ENCODE peak calls at places on chromosomes 5 and 9, in seven cellular contexts. T, U, H, F, I, P and W are unnamed samples. For H3K4me1, the result is how much of the 10 kb centered on the place peaks cover.

GRCh38 chr9:107675476-107676264 is 186.1 kb upstream of the KLF4 start:
- DNase-seq in T (no peak), U (no peak), H (no peak), F (no peak), I (no peak), P (no peak), W (no peak)

GRCh38 chr9:3516667-3517330 is 9.0 kb downstream of the RFX3 start:
- DNase-seq in T (no peak), U (no peak), H (no peak), F (no peak), I (no peak), P (no peak), W (no peak)

GRCh38 chr5:446864-447263 is 3.9 kb downstream of the EXOC3 start:
- DNase-seq in T (peak), U (no peak), H (no peak), F (peak), I (peak), P (no peak), W (no peak)

GRCh38 chr5:79573983-79574890 is 38.0 kb upstream of the TENT2 start:
- DNase-seq in T (no peak), U (no peak), H (no peak), F (no peak), I (no peak), P (no peak), W (no peak)

GRCh38 chr5:173764321-173765029 is 123.7 kb upstream of the CPEB4 start:
- DNase-seq in T (peak), U (peak), H (peak), F (peak), I (peak), P (peak), W (no peak)

GRCh38 chr5:171484460-171484899 is 65.0 kb downstream of the FGF18 start:
- DNase-seq in T (no peak), U (peak), H (peak), F (no peak), I (peak), P (peak), W (no peak)

GRCh38 chr9:38680827-38681226 is 39.1 kb downstream of the FAM240B start:
- DNase-seq in T (no peak), U (no peak), H (no peak), F (no peak), I (no peak), P (no peak), W (no peak)

GRCh38 chr9:77731008-77731698 is 83.0 kb upstream of the GNA14 start:
- DNase-seq in T (no peak), U (no peak), H (no peak), F (no peak), I (no peak), P (no peak), W (no peak)

GRCh38 chr9:136326061-136326776 is 1.1 kb upstream of the GPSM1 start:
- DNase-seq in T (peak), U (no peak), H (no peak), F (no peak), I (peak), P (no peak), W (no peak)

GRCh38 chr5:10601246-10602030 is 37.6 kb downstream of the ANKRD33B start:
- DNase-seq in T (no peak), U (peak), H (peak), F (peak), I (no peak), P (peak), W (no peak)

GRCh38 chr9:136977223-136978072 is at the start of gene PTGDS:
- DNase-seq in T (no peak), U (peak), H (no peak), F (no peak), I (peak), P (peak), W (no peak)

GRCh38 chr9:70574222-70574837 is 159.9 kb upstream of the KLF9 start:
- DNase-seq in T (peak), U (peak), H (peak), F (no peak), I (peak), P (peak), W (no peak)

GRCh38 chr9:12705738-12706391 is 12.7 kb downstream of the TYRP1 start:
- DNase-seq in T (no peak), U (no peak), H (no peak), F (no peak), I (no peak), P (no peak), W (no peak)

GRCh38 chr5:126002222-126002897 is 420.8 kb upstream of the GRAMD2B start:
- DNase-seq in T (no peak), U (peak), H (peak), F (no peak), I (no peak), P (peak), W (no peak)

GRCh38 chr5:17838506-17838905 is 204.2 kb downstream of the TAF11L14 start:
- DNase-seq in T (peak), U (no peak), H (no peak), F (no peak), I (peak), P (no peak), W (no peak)

GRCh38 chr9:132976571-132976970 is 1.9 kb upstream of the GFI1B start:
- DNase-seq in T (no peak), U (no peak), H (no peak), F (no peak), I (no peak), P (no peak), W (no peak)

GRCh38 chr9:133133680-133134418 is 12.8 kb upstream of the RALGDS start:
- DNase-seq in T (peak), U (peak), H (peak), F (peak), I (peak), P (peak), W (peak)

GRCh38 chr5:128596071-128596470 is 58.0 kb upstream of the FBN2 start:
- DNase-seq in T (no peak), U (no peak), H (peak), F (no peak), I (no peak), P (no peak), W (no peak)

GRCh38 chr5:157269165-157269671 is 3.3 kb downstream of the CYFIP2 start:
- DNase-seq in T (peak), U (no peak), H (no peak), F (peak), I (peak), P (no peak), W (no peak)

GRCh38 chr5:165920655-165921054 is 2370.8 kb upstream of the WWC1 start:
- DNase-seq in T (no peak), U (no peak), H (no peak), F (no peak), I (no peak), P (no peak), W (no peak)

GRCh38 chr5:140295414-140295813 is 7.5 kb downstream of the PFDN1 start:
- DNase-seq in T (peak), U (peak), H (peak), F (no peak), I (no peak), P (no peak), W (no peak)

GRCh38 chr5:56951946-56952691 is at the start of gene MIER3:
- DNase-seq in T (peak), U (peak), H (peak), F (peak), I (peak), P (peak), W (peak)

GRCh38 chr5:34749431-34749872 is 89.5 kb upstream of the TTC23L start:
- DNase-seq in T (no peak), U (no peak), H (no peak), F (no peak), I (no peak), P (no peak), W (no peak)

GRCh38 chr5:40447438-40447837 is 232.3 kb upstream of the PTGER4 start:
- DNase-seq in T (no peak), U (no peak), H (no peak), F (no peak), I (no peak), P (no peak), W (no peak)

GRCh38 chr5:150322202-150322601 is 19.5 kb upstream of the ARSI start:
- DNase-seq in T (no peak), U (no peak), H (no peak), F (no peak), I (no peak), P (no peak), W (no peak)

GRCh38 chr9:110615526-110615925 is 36.0 kb upstream of the SVEP1 start:
- DNase-seq in T (peak), U (no peak), H (no peak), F (no peak), I (no peak), P (no peak), W (no peak)

GRCh38 chr5:127030259-127031146 is at the start of gene MARCHF3:
- DNase-seq in T (peak), U (peak), H (peak), F (peak), I (peak), P (peak), W (peak)

GRCh38 chr9:127537792-127538191 is 74.3 kb upstream of the STXBP1 start:
- DNase-seq in T (peak), U (no peak), H (no peak), F (no peak), I (peak), P (no peak), W (no peak)

GRCh38 chr9:127535396-127535795 is 76.7 kb upstream of the STXBP1 start:
- DNase-seq in T (no peak), U (no peak), H (no peak), F (no peak), I (no peak), P (no peak), W (no peak)

GRCh38 chr9:127535834-127536233 is 76.2 kb upstream of the STXBP1 start:
- DNase-seq in T (no peak), U (no peak), H (no peak), F (no peak), I (no peak), P (peak), W (no peak)

GRCh38 chr9:127537014-127537413 is 75.1 kb upstream of the STXBP1 start:
- DNase-seq in T (no peak), U (no peak), H (peak), F (no peak), I (peak), P (no peak), W (no peak)

GRCh38 chr9:127536499-127536898 is 75.6 kb upstream of the STXBP1 start:
- DNase-seq in T (no peak), U (no peak), H (no peak), F (no peak), I (no peak), P (no peak), W (no peak)
- H3K4me1 ChIP-seq in T (under half), U (half or more), H (half or more), F (half or more), I (under half), P (under half), W (under half)

GRCh38 chr5:82798676-82799075 is 278.5 kb downstream of the TMEM167A start:
- DNase-seq in T (no peak), U (no peak), H (no peak), F (no peak), I (no peak), P (no peak), W (no peak)
- H3K4me3 ChIP-seq in T (no peak), U (no peak), H (no peak), F (no peak), I (no peak), P (no peak), W (no peak)

DNA sequence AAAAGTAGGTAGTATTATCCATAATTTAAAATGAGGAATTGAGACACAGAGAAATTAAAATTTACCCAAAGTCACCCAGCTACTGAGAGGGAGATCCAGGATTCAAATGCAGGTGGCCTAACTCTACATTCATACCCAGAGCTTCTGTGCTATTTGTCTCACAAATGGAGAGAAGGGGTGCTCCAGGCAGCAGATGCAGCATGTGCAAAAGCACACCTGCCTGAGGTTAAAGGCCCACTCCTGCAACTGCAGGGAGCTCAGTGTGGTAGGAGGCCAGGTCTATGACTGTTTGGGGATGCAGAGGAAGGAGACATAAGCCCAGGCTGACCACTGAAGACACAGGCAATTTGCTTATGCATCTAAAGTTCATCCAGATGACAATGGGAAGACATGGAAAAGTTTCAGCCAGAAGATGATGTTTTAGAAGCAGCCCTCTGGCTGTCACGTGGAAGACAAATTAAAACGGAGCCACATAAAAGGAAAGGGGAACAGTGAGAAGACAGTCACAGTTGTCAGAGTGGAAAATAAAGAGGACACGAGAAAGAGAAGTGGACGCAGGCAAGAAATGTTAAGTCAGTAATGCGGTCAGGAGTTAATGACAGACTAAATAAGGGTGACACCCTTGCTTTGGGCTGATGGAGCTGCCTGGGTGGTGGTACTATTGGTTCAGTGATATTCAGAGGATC is 214.7 kb downstream of the EBF1 start:
- DNase-seq in T (no peak), U (no peak), H (no peak), F (no peak), I (no peak), P (no peak), W (no peak)
- H3K4me1 ChIP-seq in T (under half), U (under half), H (under half), F (under half), I (under half), P (under half), W (under half)

DNA sequence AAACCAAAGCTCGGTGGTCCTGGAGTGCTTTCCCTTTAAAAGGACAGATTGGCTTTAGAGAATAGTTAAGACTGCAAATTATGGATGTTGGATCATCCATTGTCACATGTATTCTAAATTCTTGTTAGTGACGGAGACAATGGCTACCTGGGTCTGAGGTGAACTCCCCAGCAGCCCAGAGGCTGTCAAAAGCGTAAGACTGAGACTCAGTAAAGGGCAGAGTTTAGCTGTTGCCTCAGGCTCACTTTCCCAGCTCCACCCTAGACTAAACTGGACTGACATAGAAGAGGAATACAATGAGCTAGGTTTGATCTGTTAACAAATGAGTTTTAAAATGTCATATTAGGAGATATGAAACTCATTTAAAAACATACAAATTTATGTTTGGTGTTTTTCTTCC is 12.4 kb downstream of the GAPT start:
- DNase-seq in T (peak), U (no peak), H (no peak), F (no peak), I (peak), P (no peak), W (no peak)
- H3K4me3 ChIP-seq in T (no peak), U (no peak), H (no peak), F (no peak), I (no peak), P (no peak), W (no peak)